ENCODE peak calls at places on chromosomes 7 and 10, in ten cellular contexts. L, I, D, K, F, N, O, Q, T and G are unnamed samples.
A peak's percentile ranks its signal among the peaks of the same experiment; 100 is the strongest.

GRCh38 chr10:21907436-21907835 is 96.1 kb downstream of the DNAJC1 start:
- DNase-seq in L (no peak), I (no peak), D (no peak), K (no peak), F (no peak), N (no peak), O (no peak), Q (no peak), T (no peak), G (no peak)

GRCh38 chr7:39609462-39610149 is 13.8 kb upstream of the RALA start:
- DNase-seq in L (peak; percentile 72), I (no peak), D (no peak), K (no peak), F (no peak), N (peak; percentile 55), O (no peak), Q (no peak), T (no peak), G (peak; percentile 33)

GRCh38 chr10:45470098-45471012 is 96.3 kb downstream of the ALOX5 start:
- DNase-seq in L (no peak), I (no peak), D (no peak), K (no peak), F (peak; percentile 32), N (no peak), O (no peak), Q (no peak), T (no peak), G (no peak)

GRCh38 chr10:88923525-88923924 is 29.0 kb downstream of the ACTA2 start:
- DNase-seq in L (no peak), I (no peak), D (no peak), K (no peak), F (no peak), N (no peak), O (no peak), Q (peak; percentile 71), T (no peak), G (no peak)

GRCh38 chr10:96740579-96741281 is 20.4 kb upstream of the PIK3AP1 start:
- DNase-seq in L (no peak), I (no peak), D (no peak), K (peak; percentile 45), F (no peak), N (no peak), O (peak; percentile 55), Q (no peak), T (no peak), G (peak; percentile 63)

GRCh38 chr7:102189756-102190155 is 96.9 kb upstream of the SH2B2 start:
- DNase-seq in L (no peak), I (no peak), D (no peak), K (no peak), F (no peak), N (no peak), O (no peak), Q (no peak), T (no peak), G (peak; percentile 48)

GRCh38 chr10:13271552-13272163 is 28.2 kb downstream of the PHYH start:
- DNase-seq in L (peak; percentile 68), I (peak; percentile 35), D (peak; percentile 79), K (peak; percentile 18), F (peak; percentile 22), N (peak; percentile 53), O (peak; percentile 41), Q (no peak), T (no peak), G (peak; percentile 22)

GRCh38 chr7:51224811-51225581 is 91.6 kb downstream of the COBL start:
- DNase-seq in L (peak; percentile 56), I (peak; percentile 75), D (no peak), K (peak; percentile 69), F (no peak), N (peak; percentile 19), O (no peak), Q (peak; percentile 11), T (peak; percentile 82), G (no peak)

GRCh38 chr10:123865350-123865749 is 26.3 kb downstream of the CPXM2 start:
- DNase-seq in L (no peak), I (no peak), D (no peak), K (no peak), F (no peak), N (no peak), O (no peak), Q (no peak), T (no peak), G (no peak)

GRCh38 chr10:125762692-125763648 is 12.7 kb downstream of the MMP21 start:
- DNase-seq in L (no peak), I (no peak), D (no peak), K (no peak), F (no peak), N (no peak), O (no peak), Q (no peak), T (no peak), G (no peak)

GRCh38 chr7:38222481-38223096 is 44.5 kb downstream of the STARD3NL start:
- DNase-seq in L (peak; percentile 55), I (peak; percentile 76), D (no peak), K (peak; percentile 47), F (no peak), N (peak; percentile 39), O (peak; percentile 63), Q (peak; percentile 67), T (peak; percentile 49), G (no peak)

GRCh38 chr7:135317676-135318326 is 84.2 kb downstream of the STRA8 start:
- DNase-seq in L (no peak), I (no peak), D (peak; percentile 93), K (peak; percentile 28), F (no peak), N (no peak), O (no peak), Q (no peak), T (no peak), G (no peak)

GRCh38 chr10:103870503-103870902 is 15.1 kb upstream of the SH3PXD2A start:
- DNase-seq in L (peak; percentile 36), I (no peak), D (no peak), K (no peak), F (no peak), N (no peak), O (peak; percentile 61), Q (peak; percentile 75), T (no peak), G (no peak)